ENCODE peak calls at places on chromosomes 13 and 19, in nine cellular contexts. S is foreskin keratinocyte, F is fibroblast of the aortic adventitia, M is AG04450, P is nephron progenitor cell, T is A549, L is HFF-Myc, E is astrocyte of the spinal cord, B is GM13976. H is an unnamed sample.

GRCh38 chr19:7701049-7701653 is 780 bp downstream of the FCER2 start:
- DNase-seq in S (no peak), F (no peak), M (no peak), P (no peak), T (no peak), L (no peak), E (no peak), B (no peak), H (no peak)

GRCh38 chr19:53553865-53554791 is 16.2 kb downstream of the ZNF331 start:
- DNase-seq in S (peak; percentile 60), F (peak; percentile 90), M (peak; percentile 68), P (no peak), T (peak; percentile 42), L (peak; percentile 26), E (peak; percentile 87), B (peak; percentile 88), H (peak; percentile 94)

GRCh38 chr13:66219493-66219892 is 1010.6 kb downstream of the PCDH9 start:
- DNase-seq in S (no peak), F (no peak), M (no peak), P (no peak), T (no peak), L (no peak), E (no peak), B (no peak), H (no peak)

GRCh38 chr13:86446311-86446710 is 647.1 kb upstream of the SLITRK6 start:
- DNase-seq in S (no peak), F (peak; percentile 57), M (no peak), P (peak; percentile 8), T (peak; percentile 87), L (no peak), E (peak; percentile 95), B (no peak), H (no peak)

GRCh38 chr19:920051-920857 is 3.1 kb downstream of the KISS1R start:
- DNase-seq in S (no peak), F (peak; percentile 17), M (no peak), P (peak; percentile 57), T (no peak), L (no peak), E (no peak), B (peak; percentile 77), H (peak; percentile 82)

GRCh38 chr13:73876323-73876722 is 257.9 kb downstream of the KLF12 start:
- DNase-seq in S (no peak), F (peak; percentile 28), M (no peak), P (no peak), T (no peak), L (no peak), E (no peak), B (no peak), H (no peak)

GRCh38 chr19:10288662-10289166 is 1.0 kb upstream of the ICAM5 start:
- DNase-seq in S (peak; percentile 65), F (no peak), M (no peak), P (peak; percentile 75), T (peak; percentile 75), L (no peak), E (no peak), B (peak; percentile 80), H (peak; percentile 66)

GRCh38 chr19:47768604-47769003 is 9.9 kb upstream of the SELENOW start:
- DNase-seq in S (no peak), F (no peak), M (no peak), P (no peak), T (peak; percentile 51), L (no peak), E (no peak), B (no peak), H (no peak)

GRCh38 chr19:49997709-49998108 is 27.5 kb downstream of the VRK3 start:
- DNase-seq in S (peak; percentile 9), F (peak; percentile 15), M (no peak), P (peak; percentile 26), T (peak; percentile 76), L (no peak), E (no peak), B (peak; percentile 64), H (peak; percentile 48)

GRCh38 chr19:3249408-3249807 is 24.9 kb downstream of the CELF5 start:
- DNase-seq in S (no peak), F (no peak), M (no peak), P (no peak), T (peak; percentile 62), L (no peak), E (no peak), B (no peak), H (peak; percentile 34)

GRCh38 chr13:80199585-80200292 is 141.2 kb downstream of the SPRY2 start:
- DNase-seq in S (no peak), F (no peak), M (no peak), P (no peak), T (no peak), L (no peak), E (no peak), B (no peak), H (no peak)

GRCh38 chr19:46373573-46374359 is 26.9 kb downstream of the PPP5C start:
- DNase-seq in S (peak; percentile 96), F (peak; percentile 28), M (no peak), P (no peak), T (peak; percentile 93), L (no peak), E (peak; percentile 56), B (no peak), H (no peak)

GRCh38 chr19:40231544-40232424 is 5.3 kb upstream of the CCNP start:
- DNase-seq in S (no peak), F (no peak), M (no peak), P (peak; percentile 50), T (no peak), L (no peak), E (no peak), B (no peak), H (no peak)

GRCh38 chr19:55156202-55157063 is 1.1 kb downstream of the TNNI3 start:
- DNase-seq in S (peak; percentile 50), F (peak; percentile 55), M (no peak), P (peak; percentile 93), T (peak; percentile 89), L (no peak), E (no peak), B (peak; percentile 75), H (peak; percentile 62)

GRCh38 chr13:22740264-22740663 is 440.5 kb upstream of the SGCG start:
- DNase-seq in S (no peak), F (no peak), M (no peak), P (no peak), T (peak; percentile 11), L (no peak), E (no peak), B (no peak), H (peak; percentile 17)
- TF ChIP-seq CTCF in S (no peak), F (no peak), M (no peak), P (peak; percentile 17), T (no peak), L (no peak), E (no peak), B (no peak), H (no peak)

DNA sequence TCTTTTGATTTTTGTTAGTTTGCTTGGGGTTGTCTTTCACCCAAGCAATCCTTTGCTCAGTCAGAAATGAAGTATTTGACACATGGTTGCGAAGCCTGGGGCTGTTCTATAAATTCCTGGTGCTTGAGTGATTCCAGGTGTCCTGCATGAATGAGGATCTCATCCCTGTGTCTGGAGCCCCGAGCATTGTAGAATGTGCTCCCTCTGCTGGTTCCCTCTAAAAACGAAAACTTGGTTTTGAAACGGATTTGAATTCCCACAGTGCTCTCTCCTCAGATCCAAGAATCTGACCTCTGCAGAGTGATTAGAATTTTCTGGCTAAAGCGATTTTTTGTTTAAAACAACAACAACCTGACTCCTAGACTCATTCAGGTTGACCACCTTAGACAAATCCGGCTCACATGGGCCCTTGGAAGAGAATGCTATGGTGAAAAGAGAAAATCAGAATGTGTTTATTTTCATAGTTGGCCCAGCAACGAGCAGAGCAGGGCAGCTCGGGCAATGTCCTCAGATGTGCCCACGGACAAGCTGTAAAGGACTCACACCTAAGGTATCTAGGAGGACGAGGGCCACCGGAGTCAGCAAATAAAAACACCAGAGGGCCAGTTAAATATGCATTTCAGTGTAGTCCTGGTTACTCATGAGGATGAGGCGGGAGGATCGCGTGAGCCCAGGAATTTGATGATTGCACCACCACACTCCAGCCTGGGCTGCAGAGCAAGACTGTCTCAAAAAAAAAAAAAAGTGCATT is 8.7 kb upstream of the ATP12A start:
- DNase-seq in S (peak; percentile 98), F (peak; percentile 85), M (peak; percentile 61), P (no peak), T (peak; percentile 67), L (peak; percentile 85), E (peak; percentile 64), B (peak; percentile 58), H (no peak)
- TF ChIP-seq CTCF in S (peak; percentile 96), F (peak; percentile 81), M (peak; percentile 86), P (peak; percentile 52), T (peak; percentile 60), L (peak; percentile 77), E (peak; percentile 78), B (peak; percentile 61), H (peak; percentile 86)

DNA sequence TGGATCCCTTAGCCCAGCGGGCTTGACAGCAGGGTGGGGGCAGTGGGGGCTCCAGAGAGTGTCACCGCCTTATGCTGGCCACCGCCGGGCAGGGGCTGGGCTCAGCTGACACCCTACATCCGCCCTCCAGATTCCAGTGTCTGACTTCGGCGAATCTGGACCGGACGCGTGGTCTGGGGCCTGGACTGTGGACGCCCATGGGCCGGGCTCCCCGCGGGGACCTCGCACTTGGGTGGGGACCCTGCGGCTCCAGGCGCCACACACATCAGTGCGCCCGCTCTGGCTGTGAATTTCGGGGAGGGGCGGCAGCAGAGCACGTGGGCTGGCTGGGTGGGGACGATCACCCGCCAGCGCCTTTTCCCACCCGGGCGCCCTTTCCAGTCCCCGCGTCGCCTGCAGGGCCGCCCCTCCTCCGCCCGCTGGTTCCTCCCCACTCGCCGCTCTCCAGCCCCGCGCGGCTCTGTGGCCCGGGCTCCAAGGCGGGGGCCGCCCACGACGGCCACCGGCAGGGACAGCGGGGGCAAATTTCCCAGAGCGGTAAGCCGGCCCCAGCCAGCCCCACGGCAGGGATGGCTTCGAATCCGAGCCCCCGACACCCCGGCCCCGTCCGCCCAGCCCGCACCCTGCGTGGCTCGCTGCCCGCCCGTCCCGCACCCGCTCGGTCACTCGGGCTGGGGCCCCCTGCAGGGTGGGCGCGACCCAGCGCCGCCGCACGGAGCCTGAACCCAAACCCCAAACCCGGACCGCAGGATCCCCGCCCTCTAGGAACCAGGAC is 23.3 kb upstream of the ZNF99 start:
- DNase-seq in S (no peak), F (no peak), M (no peak), P (no peak), T (no peak), L (no peak), E (no peak), B (no peak), H (no peak)
- TF ChIP-seq CTCF in S (no peak), F (no peak), M (no peak), P (no peak), T (no peak), L (no peak), E (no peak), B (no peak), H (no peak)

GRCh38 chr19:34126966-34127365 is 45.3 kb upstream of the LSM14A start:
- DNase-seq in S (no peak), F (no peak), M (no peak), P (no peak), T (no peak), L (no peak), E (no peak), B (no peak), H (no peak)

GRCh38 chr19:34118879-34119748 is 53.2 kb upstream of the LSM14A start:
- DNase-seq in S (no peak), F (no peak), M (no peak), P (peak; percentile 18), T (no peak), L (no peak), E (no peak), B (no peak), H (no peak)

GRCh38 chr19:34124828-34125227 is 47.5 kb upstream of the LSM14A start:
- DNase-seq in S (no peak), F (no peak), M (no peak), P (peak; percentile 67), T (peak; percentile 39), L (no peak), E (no peak), B (no peak), H (no peak)

GRCh38 chr19:34120846-34121639 is 51.3 kb upstream of the LSM14A start:
- DNase-seq in S (peak; percentile 17), F (peak; percentile 60), M (peak; percentile 20), P (no peak), T (peak; percentile 77), L (no peak), E (peak; percentile 48), B (peak; percentile 71), H (peak; percentile 77)
- TF ChIP-seq CTCF in S (peak; percentile 72), F (peak; percentile 93), M (peak; percentile 91), P (peak; percentile 44), T (peak; percentile 85), L (peak; percentile 85), E (peak; percentile 90), B (peak; percentile 53), H (peak; percentile 78)

H was measured in activated CD8-positive, alpha-beta T cell treated with anti-CD3 and anti-CD28 coated beads for 36 hours.